ENCODE peak calls at places on chromosomes 13 and 19, in eight cellular contexts. One of them, this sample, is unnamed.

GRCh38 chr19:45247136-45247535 is 1.9 kb upstream of the EXOC3L2 start:
- DNase-seq in cardiac fibroblast: no peak
- DNase-seq in choroid plexus epithelial cell: no peak
- DNase-seq in body of pancreas: no peak
- DNase-seq in amygdala: no peak
- DNase-seq in GM23248: no peak
- DNase-seq in GM12865: no peak
- DNase-seq in Caco-2: no peak
- DNase-seq in this sample: no peak

GRCh38 chr19:33152178-33152577 is 20.3 kb downstream of the WDR88 start:
- DNase-seq in cardiac fibroblast: no peak
- DNase-seq in choroid plexus epithelial cell: peak; percentile 64
- DNase-seq in body of pancreas: no peak
- DNase-seq in amygdala: no peak
- DNase-seq in GM23248: no peak
- DNase-seq in GM12865: no peak
- DNase-seq in Caco-2: no peak
- DNase-seq in this sample: no peak

GRCh38 chr19:34507414-34508067 is 26.0 kb downstream of the WTIP start:
- DNase-seq in cardiac fibroblast: no peak
- DNase-seq in choroid plexus epithelial cell: no peak
- DNase-seq in body of pancreas: no peak
- DNase-seq in amygdala: no peak
- DNase-seq in GM23248: no peak
- DNase-seq in GM12865: no peak
- DNase-seq in Caco-2: no peak
- DNase-seq in this sample: peak; percentile 9

GRCh38 chr19:35055715-35056179 is 14.2 kb downstream of the HPN start:
- DNase-seq in cardiac fibroblast: no peak
- DNase-seq in choroid plexus epithelial cell: no peak
- DNase-seq in body of pancreas: peak; percentile 37
- DNase-seq in amygdala: no peak
- DNase-seq in GM23248: no peak
- DNase-seq in GM12865: peak; percentile 26
- DNase-seq in Caco-2: peak; percentile 65
- DNase-seq in this sample: no peak

GRCh38 chr13:113630296-113630695 is 27.7 kb downstream of the ATP4B start:
- DNase-seq in cardiac fibroblast: no peak
- DNase-seq in choroid plexus epithelial cell: no peak
- DNase-seq in body of pancreas: no peak
- DNase-seq in amygdala: no peak
- DNase-seq in GM23248: no peak
- DNase-seq in GM12865: no peak
- DNase-seq in Caco-2: no peak
- DNase-seq in this sample: no peak

GRCh38 chr13:93786846-93787245 is 560.2 kb downstream of the GPC6 start:
- DNase-seq in cardiac fibroblast: no peak
- DNase-seq in choroid plexus epithelial cell: peak; percentile 57
- DNase-seq in body of pancreas: no peak
- DNase-seq in amygdala: no peak
- DNase-seq in GM23248: no peak
- DNase-seq in GM12865: no peak
- DNase-seq in Caco-2: no peak
- DNase-seq in this sample: no peak

GRCh38 chr19:47124937-47125668 is 5.5 kb upstream of the SAE1 start:
- DNase-seq in cardiac fibroblast: peak; percentile 86
- DNase-seq in choroid plexus epithelial cell: peak; percentile 86
- DNase-seq in body of pancreas: peak; percentile 37
- DNase-seq in amygdala: peak; percentile 69
- DNase-seq in GM23248: peak; percentile 81
- DNase-seq in GM12865: peak; percentile 71
- DNase-seq in Caco-2: peak; percentile 74
- DNase-seq in this sample: peak; percentile 40

GRCh38 chr13:34627499-34627898 is 314.6 kb upstream of the NBEA start:
- DNase-seq in cardiac fibroblast: no peak
- DNase-seq in choroid plexus epithelial cell: no peak
- DNase-seq in body of pancreas: no peak
- DNase-seq in amygdala: no peak
- DNase-seq in GM23248: no peak
- DNase-seq in GM12865: no peak
- DNase-seq in Caco-2: peak; percentile 56
- DNase-seq in this sample: no peak

GRCh38 chr19:2479556-2480194 is 3.7 kb downstream of the GADD45B start:
- DNase-seq in cardiac fibroblast: peak; percentile 72
- DNase-seq in choroid plexus epithelial cell: no peak
- DNase-seq in body of pancreas: no peak
- DNase-seq in amygdala: no peak
- DNase-seq in GM23248: peak; percentile 53
- DNase-seq in GM12865: no peak
- DNase-seq in Caco-2: no peak
- DNase-seq in this sample: no peak

GRCh38 chr19:52007436-52007804 is 591 bp downstream of the ZNF615 start:
- DNase-seq in cardiac fibroblast: peak; percentile 12
- DNase-seq in choroid plexus epithelial cell: peak; percentile 6
- DNase-seq in body of pancreas: peak; percentile 50
- DNase-seq in amygdala: no peak
- DNase-seq in GM23248: peak; percentile 45
- DNase-seq in GM12865: no peak
- DNase-seq in Caco-2: no peak
- DNase-seq in this sample: peak; percentile 43

GRCh38 chr13:72180253-72180952 is 313.4 kb upstream of the DACH1 start:
- DNase-seq in cardiac fibroblast: peak; percentile 29
- DNase-seq in choroid plexus epithelial cell: peak; percentile 58
- DNase-seq in body of pancreas: peak; percentile 76
- DNase-seq in amygdala: no peak
- DNase-seq in GM23248: no peak
- DNase-seq in GM12865: no peak
- DNase-seq in Caco-2: no peak
- DNase-seq in this sample: no peak

GRCh38 chr13:113047587-113047986 is 58.0 kb upstream of the F7 start:
- DNase-seq in cardiac fibroblast: no peak
- DNase-seq in choroid plexus epithelial cell: no peak
- DNase-seq in body of pancreas: no peak
- DNase-seq in amygdala: no peak
- DNase-seq in GM23248: no peak
- DNase-seq in GM12865: no peak
- DNase-seq in Caco-2: no peak
- DNase-seq in this sample: no peak

GRCh38 chr13:110387451-110388140 is 80.5 kb downstream of the COL4A2 start:
- DNase-seq in cardiac fibroblast: peak; percentile 90
- DNase-seq in choroid plexus epithelial cell: peak; percentile 85
- DNase-seq in body of pancreas: no peak
- DNase-seq in amygdala: no peak
- DNase-seq in GM23248: no peak
- DNase-seq in GM12865: peak; percentile 25
- DNase-seq in Caco-2: no peak
- DNase-seq in this sample: peak; percentile 61

GRCh38 chr13:94660695-94661324 is 51.5 kb downstream of the SOX21 start:
- DNase-seq in cardiac fibroblast: peak; percentile 42
- DNase-seq in choroid plexus epithelial cell: peak; percentile 54
- DNase-seq in body of pancreas: peak; percentile 12
- DNase-seq in amygdala: peak; percentile 0
- DNase-seq in GM23248: peak; percentile 43
- DNase-seq in GM12865: peak; percentile 47
- DNase-seq in Caco-2: peak; percentile 72
- DNase-seq in this sample: no peak

GRCh38 chr13:113742445-113743120 is 16.4 kb upstream of the TMEM255B start:
- DNase-seq in cardiac fibroblast: no peak
- DNase-seq in choroid plexus epithelial cell: no peak
- DNase-seq in body of pancreas: no peak
- DNase-seq in amygdala: no peak
- DNase-seq in GM23248: no peak
- DNase-seq in GM12865: no peak
- DNase-seq in Caco-2: no peak
- DNase-seq in this sample: no peak

GRCh38 chr19:56964526-56964925 is 124.0 kb upstream of the PEG3 start:
- DNase-seq in cardiac fibroblast: no peak
- DNase-seq in choroid plexus epithelial cell: no peak
- DNase-seq in body of pancreas: no peak
- DNase-seq in amygdala: no peak
- DNase-seq in GM23248: no peak
- DNase-seq in GM12865: no peak
- DNase-seq in Caco-2: no peak
- DNase-seq in this sample: no peak

GRCh38 chr19:12126707-12127106 is 13.4 kb downstream of the ZNF20 start:
- DNase-seq in cardiac fibroblast: peak; percentile 47
- DNase-seq in choroid plexus epithelial cell: peak; percentile 26
- DNase-seq in body of pancreas: peak; percentile 38
- DNase-seq in amygdala: no peak
- DNase-seq in GM23248: peak; percentile 62
- DNase-seq in GM12865: no peak
- DNase-seq in Caco-2: no peak
- DNase-seq in this sample: no peak

GRCh38 chr19:49061445-49061844 is 3.2 kb downstream of the NTF4 start:
- DNase-seq in cardiac fibroblast: no peak
- DNase-seq in choroid plexus epithelial cell: no peak
- DNase-seq in body of pancreas: no peak
- DNase-seq in amygdala: no peak
- DNase-seq in GM23248: no peak
- DNase-seq in GM12865: peak; percentile 22
- DNase-seq in Caco-2: no peak
- DNase-seq in this sample: no peak

GRCh38 chr19:488505-489417 is 7.5 kb upstream of the MADCAM1 start:
- DNase-seq in cardiac fibroblast: peak; percentile 94
- DNase-seq in choroid plexus epithelial cell: peak; percentile 97
- DNase-seq in body of pancreas: peak; percentile 96
- DNase-seq in amygdala: peak; percentile 81
- DNase-seq in GM23248: peak; percentile 97
- DNase-seq in GM12865: peak; percentile 97
- DNase-seq in Caco-2: peak; percentile 97
- DNase-seq in this sample: peak; percentile 94

GRCh38 chr19:35669974-35670373 is 3.7 kb downstream of the UPK1A start:
- DNase-seq in cardiac fibroblast: no peak
- DNase-seq in choroid plexus epithelial cell: no peak
- DNase-seq in body of pancreas: no peak
- DNase-seq in amygdala: no peak
- DNase-seq in GM23248: no peak
- DNase-seq in GM12865: no peak
- DNase-seq in Caco-2: no peak
- DNase-seq in this sample: no peak

GRCh38 chr19:33231511-33231910 is 5.9 kb upstream of the SLC7A10 start:
- DNase-seq in cardiac fibroblast: peak; percentile 53
- DNase-seq in choroid plexus epithelial cell: peak; percentile 60
- DNase-seq in body of pancreas: no peak
- DNase-seq in amygdala: no peak
- DNase-seq in GM23248: peak; percentile 78
- DNase-seq in GM12865: no peak
- DNase-seq in Caco-2: no peak
- DNase-seq in this sample: no peak

GRCh38 chr19:50167314-50167721 is 4.2 kb upstream of the IZUMO2 start:
- DNase-seq in cardiac fibroblast: no peak
- DNase-seq in choroid plexus epithelial cell: no peak
- DNase-seq in body of pancreas: peak; percentile 70
- DNase-seq in amygdala: no peak
- DNase-seq in GM23248: no peak
- DNase-seq in GM12865: no peak
- DNase-seq in Caco-2: no peak
- DNase-seq in this sample: no peak

GRCh38 chr19:18991050-18991449 is 42.3 kb downstream of the SUGP2 start:
- DNase-seq in cardiac fibroblast: no peak
- DNase-seq in choroid plexus epithelial cell: no peak
- DNase-seq in body of pancreas: no peak
- DNase-seq in amygdala: no peak
- DNase-seq in GM23248: no peak
- DNase-seq in GM12865: no peak
- DNase-seq in Caco-2: no peak
- DNase-seq in this sample: no peak

GRCh38 chr13:47621931-47622330 is 379.1 kb downstream of the SUCLA2 start:
- DNase-seq in cardiac fibroblast: peak; percentile 48
- DNase-seq in choroid plexus epithelial cell: peak; percentile 37
- DNase-seq in body of pancreas: no peak
- DNase-seq in amygdala: no peak
- DNase-seq in GM23248: peak; percentile 46
- DNase-seq in GM12865: no peak
- DNase-seq in Caco-2: no peak
- DNase-seq in this sample: no peak

GRCh38 chr19:49468746-49469447 is 5.1 kb upstream of the FLT3LG start:
- DNase-seq in cardiac fibroblast: peak; percentile 93
- DNase-seq in choroid plexus epithelial cell: peak; percentile 66
- DNase-seq in body of pancreas: peak; percentile 42
- DNase-seq in amygdala: no peak
- DNase-seq in GM23248: peak; percentile 78
- DNase-seq in GM12865: peak; percentile 98
- DNase-seq in Caco-2: peak; percentile 55
- DNase-seq in this sample: peak; percentile 90

GRCh38 chr13:100668408-100668807 is 6.2 kb downstream of the TMTC4 start:
- DNase-seq in cardiac fibroblast: peak; percentile 90
- DNase-seq in choroid plexus epithelial cell: no peak
- DNase-seq in body of pancreas: no peak
- DNase-seq in amygdala: no peak
- DNase-seq in GM23248: peak; percentile 3
- DNase-seq in GM12865: no peak
- DNase-seq in Caco-2: no peak
- DNase-seq in this sample: no peak

GRCh38 chr19:38831142-38831605 is 420 bp downstream of the ECH1 start:
- DNase-seq in cardiac fibroblast: peak; percentile 92
- DNase-seq in choroid plexus epithelial cell: peak; percentile 99
- DNase-seq in body of pancreas: peak; percentile 85
- DNase-seq in amygdala: peak; percentile 21
- DNase-seq in GM23248: peak; percentile 96
- DNase-seq in GM12865: peak; percentile 85
- DNase-seq in Caco-2: peak; percentile 91
- DNase-seq in this sample: peak; percentile 59

GRCh38 chr13:26561636-26562537 is 4.4 kb downstream of the WASF3 start:
- DNase-seq in cardiac fibroblast: peak; percentile 75
- DNase-seq in choroid plexus epithelial cell: peak; percentile 79
- DNase-seq in body of pancreas: no peak
- DNase-seq in amygdala: no peak
- DNase-seq in GM23248: peak; percentile 81
- DNase-seq in GM12865: no peak
- DNase-seq in Caco-2: no peak
- DNase-seq in this sample: no peak

GRCh38 chr13:44296856-44297255 is 76.8 kb upstream of the SERP2 start:
- DNase-seq in cardiac fibroblast: no peak
- DNase-seq in choroid plexus epithelial cell: no peak
- DNase-seq in body of pancreas: no peak
- DNase-seq in amygdala: no peak
- DNase-seq in GM23248: no peak
- DNase-seq in GM12865: no peak
- DNase-seq in Caco-2: no peak
- DNase-seq in this sample: no peak

GRCh38 chr19:6685482-6685881 is 15.5 kb upstream of the TNFSF14 start:
- DNase-seq in cardiac fibroblast: no peak
- DNase-seq in choroid plexus epithelial cell: no peak
- DNase-seq in body of pancreas: no peak
- DNase-seq in amygdala: no peak
- DNase-seq in GM23248: no peak
- DNase-seq in GM12865: no peak
- DNase-seq in Caco-2: no peak
- DNase-seq in this sample: no peak

GRCh38 chr13:32264407-32264806 is 50.8 kb downstream of the ZAR1L start:
- DNase-seq in cardiac fibroblast: peak; percentile 82
- DNase-seq in choroid plexus epithelial cell: peak; percentile 66
- DNase-seq in body of pancreas: peak; percentile 30
- DNase-seq in amygdala: no peak
- DNase-seq in GM23248: no peak
- DNase-seq in GM12865: no peak
- DNase-seq in Caco-2: no peak
- DNase-seq in this sample: peak; percentile 34

GRCh38 chr13:101512650-101513049 is 60.2 kb downstream of the ITGBL1 start:
- DNase-seq in cardiac fibroblast: peak; percentile 61
- DNase-seq in choroid plexus epithelial cell: peak; percentile 56
- DNase-seq in body of pancreas: no peak
- DNase-seq in amygdala: no peak
- DNase-seq in GM23248: peak; percentile 71
- DNase-seq in GM12865: no peak
- DNase-seq in Caco-2: no peak
- DNase-seq in this sample: no peak

GRCh38 chr19:56839665-56840451 is 668 bp downstream of the PEG3 start:
- DNase-seq in cardiac fibroblast: no peak
- DNase-seq in choroid plexus epithelial cell: peak; percentile 67
- DNase-seq in body of pancreas: peak; percentile 97
- DNase-seq in amygdala: peak; percentile 99
- DNase-seq in GM23248: no peak
- DNase-seq in GM12865: no peak
- DNase-seq in Caco-2: no peak
- DNase-seq in this sample: peak; percentile 98

GRCh38 chr13:34224877-34225276 is 406.9 kb downstream of the RFC3 start:
- DNase-seq in cardiac fibroblast: no peak
- DNase-seq in choroid plexus epithelial cell: no peak
- DNase-seq in body of pancreas: peak; percentile 36
- DNase-seq in amygdala: no peak
- DNase-seq in GM23248: no peak
- DNase-seq in GM12865: no peak
- DNase-seq in Caco-2: no peak
- DNase-seq in this sample: peak; percentile 19